ENCODE peak calls at places on chromosomes 5 and 9, in five cellular contexts. Y is GM23248, R is astrocyte, K is GM23338, L is H9. G is an unnamed sample.

GRCh38 chr5:83031391-83031790 is 45.8 kb downstream of the TMEM167A start:
- DNase-seq in Y (peak), R (peak), K (no peak), L (no peak), G (no peak)

GRCh38 chr5:138517437-138517836 is 25.6 kb downstream of the ETF1 start:
- DNase-seq in Y (no peak), R (no peak), K (no peak), L (no peak), G (no peak)

GRCh38 chr9:102779341-102779740 is 215.8 kb upstream of the CYLC2 start:
- DNase-seq in Y (no peak), R (no peak), K (no peak), L (no peak), G (no peak)

GRCh38 chr5:107743357-107744000 is 72.7 kb upstream of the EFNA5 start:
- DNase-seq in Y (peak), R (peak), K (no peak), L (no peak), G (peak)

GRCh38 chr5:582936-583635 is 29.1 kb upstream of the CEP72 start:
- DNase-seq in Y (no peak), R (no peak), K (no peak), L (no peak), G (no peak)

GRCh38 chr9:33750307-33750838 is 45.0 kb upstream of the PRSS3 start:
- DNase-seq in Y (peak), R (no peak), K (peak), L (no peak), G (no peak)

GRCh38 chr5:105812356-105812755 is 1858.4 kb downstream of the EFNA5 start:
- DNase-seq in Y (no peak), R (no peak), K (no peak), L (no peak), G (no peak)

GRCh38 chr5:158553946-158554336 is 545.8 kb downstream of the EBF1 start:
- DNase-seq in Y (no peak), R (no peak), K (no peak), L (no peak), G (no peak)

GRCh38 chr9:91837982-91838731 is 111.9 kb downstream of the ROR2 start:
- DNase-seq in Y (peak), R (peak), K (no peak), L (no peak), G (no peak)

GRCh38 chr9:127955294-127956015 is 17.8 kb upstream of the DPM2 start:
- DNase-seq in Y (peak), R (peak), K (peak), L (peak), G (peak)

GRCh38 chr9:95382433-95382832 is 64.9 kb upstream of the FANCC start:
- DNase-seq in Y (no peak), R (no peak), K (no peak), L (no peak), G (no peak)

GRCh38 chr9:111891910-111892499 is 4.6 kb upstream of the UGCG start:
- DNase-seq in Y (no peak), R (no peak), K (no peak), L (no peak), G (no peak)

GRCh38 chr9:114098660-114099522 is at the start of gene KIF12:
- DNase-seq in Y (peak), R (no peak), K (peak), L (peak), G (no peak)

GRCh38 chr9:110143969-110144545 is 63.9 kb downstream of the C9orf152 start:
- DNase-seq in Y (no peak), R (no peak), K (no peak), L (no peak), G (peak)
- H3K4me2 ChIP-seq in Y (peak), R (no peak), K (no peak), L (no peak), G (peak)

GRCh38 chr5:18393546-18393945 is 759.3 kb downstream of the TAF11L14 start:
- DNase-seq in Y (peak), R (no peak), K (no peak), L (peak), G (no peak)
- H3K27ac ChIP-seq in Y (no peak), R (no peak), K (no peak), L (no peak), G (no peak)

GRCh38 chr5:27234916-27235315 is 196.5 kb upstream of the CDH9 start:
- DNase-seq in Y (no peak), R (peak), K (no peak), L (no peak), G (no peak)
- H3K4me2 ChIP-seq in Y (no peak), R (no peak), K (no peak), L (no peak), G (no peak)

GRCh38 chr9:133115604-133116345 is 5.3 kb downstream of the RALGDS start:
- DNase-seq in Y (peak), R (peak), K (no peak), L (no peak), G (peak)
- H3K27ac ChIP-seq in Y (peak), R (peak), K (no peak), L (no peak), G (peak)

GRCh38 chr5:37248387-37248969 is 698 bp downstream of the CPLANE1 start:
- DNase-seq in Y (peak), R (no peak), K (peak), L (no peak), G (no peak)

GRCh38 chr5:37248970-37249819 is at the start of gene CPLANE1:
- DNase-seq in Y (peak), R (peak), K (peak), L (peak), G (no peak)

GRCh38 chr5:37251673-37252072 is 2.5 kb upstream of the CPLANE1 start:
- DNase-seq in Y (no peak), R (no peak), K (no peak), L (no peak), G (no peak)

GRCh38 chr5:37247496-37247895 is 1.7 kb downstream of the CPLANE1 start:
- DNase-seq in Y (no peak), R (no peak), K (no peak), L (no peak), G (no peak)

DNA sequence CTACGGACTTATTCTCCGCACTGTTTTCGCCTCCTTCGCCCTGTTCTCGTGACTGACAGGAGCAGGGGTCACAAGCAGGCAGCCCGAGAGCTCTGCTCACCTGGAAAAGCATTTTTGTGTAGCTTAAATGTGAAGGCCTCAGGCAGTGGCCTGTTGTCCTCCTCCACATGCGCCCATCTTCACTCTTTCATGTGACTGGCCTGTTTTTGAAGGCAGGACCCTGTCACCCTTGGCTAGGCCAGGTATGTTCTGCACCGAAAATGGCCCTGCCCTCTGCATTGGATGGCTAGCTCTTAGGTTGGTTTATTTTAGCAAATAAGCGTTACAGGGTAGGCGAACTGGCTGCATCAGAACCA is 622 bp upstream of the CPLANE1 start:
- DNase-seq in Y (no peak), R (no peak), K (no peak), L (no peak), G (no peak)
- H3K4me2 ChIP-seq in Y (peak), R (peak), K (peak), L (peak), G (no peak)

GRCh38 chr5:175876107-175876506 is 4.7 kb downstream of the CPLX2 start:
- DNase-seq in Y (no peak), R (no peak), K (no peak), L (no peak), G (no peak)

GRCh38 chr5:175872287-175873089 is 1.1 kb downstream of the CPLX2 start:
- DNase-seq in Y (no peak), R (no peak), K (peak), L (peak), G (no peak)

GRCh38 chr5:175873090-175873454 is 1.7 kb downstream of the CPLX2 start:
- DNase-seq in Y (no peak), R (no peak), K (peak), L (peak), G (no peak)

GRCh38 chr5:175878021-175878420 is 6.6 kb downstream of the CPLX2 start:
- DNase-seq in Y (no peak), R (no peak), K (no peak), L (no peak), G (no peak)

GRCh38 chr5:175874462-175875139 is 3.2 kb downstream of the CPLX2 start:
- DNase-seq in Y (no peak), R (no peak), K (peak), L (no peak), G (no peak)
- H3K27ac ChIP-seq in Y (no peak), R (no peak), K (no peak), L (no peak), G (no peak)

GRCh38 chr5:65014769-65015168 is 246.0 kb downstream of the CWC27 start:
- DNase-seq in Y (no peak), R (no peak), K (no peak), L (no peak), G (no peak)

GRCh38 chr5:65010841-65011240 is 242.1 kb downstream of the CWC27 start:
- DNase-seq in Y (no peak), R (no peak), K (no peak), L (no peak), G (no peak)

GRCh38 chr5:65013141-65013540 is 244.4 kb downstream of the CWC27 start:
- DNase-seq in Y (peak), R (no peak), K (no peak), L (no peak), G (no peak)

GRCh38 chr5:65015767-65016166 is 247.0 kb downstream of the CWC27 start:
- DNase-seq in Y (no peak), R (no peak), K (no peak), L (no peak), G (no peak)

GRCh38 chr5:65012411-65012972 is 243.8 kb downstream of the CWC27 start:
- DNase-seq in Y (no peak), R (no peak), K (no peak), L (no peak), G (no peak)
- H3K4me2 ChIP-seq in Y (peak), R (no peak), K (no peak), L (no peak), G (no peak)

GRCh38 chr9:88537743-88538055 is 2.7 kb downstream of the NXNL2 start:
- DNase-seq in Y (peak), R (peak), K (peak), L (no peak), G (peak)

GRCh38 chr9:88535932-88536324 is 950 bp downstream of the NXNL2 start:
- DNase-seq in Y (no peak), R (peak), K (peak), L (no peak), G (no peak)

GRCh38 chr9:88535226-88535931 is 401 bp downstream of the NXNL2 start:
- DNase-seq in Y (no peak), R (no peak), K (peak), L (peak), G (no peak)

GRCh38 chr9:88538311-88539085 is 3.5 kb downstream of the NXNL2 start:
- DNase-seq in Y (no peak), R (peak), K (no peak), L (no peak), G (peak)

DNA sequence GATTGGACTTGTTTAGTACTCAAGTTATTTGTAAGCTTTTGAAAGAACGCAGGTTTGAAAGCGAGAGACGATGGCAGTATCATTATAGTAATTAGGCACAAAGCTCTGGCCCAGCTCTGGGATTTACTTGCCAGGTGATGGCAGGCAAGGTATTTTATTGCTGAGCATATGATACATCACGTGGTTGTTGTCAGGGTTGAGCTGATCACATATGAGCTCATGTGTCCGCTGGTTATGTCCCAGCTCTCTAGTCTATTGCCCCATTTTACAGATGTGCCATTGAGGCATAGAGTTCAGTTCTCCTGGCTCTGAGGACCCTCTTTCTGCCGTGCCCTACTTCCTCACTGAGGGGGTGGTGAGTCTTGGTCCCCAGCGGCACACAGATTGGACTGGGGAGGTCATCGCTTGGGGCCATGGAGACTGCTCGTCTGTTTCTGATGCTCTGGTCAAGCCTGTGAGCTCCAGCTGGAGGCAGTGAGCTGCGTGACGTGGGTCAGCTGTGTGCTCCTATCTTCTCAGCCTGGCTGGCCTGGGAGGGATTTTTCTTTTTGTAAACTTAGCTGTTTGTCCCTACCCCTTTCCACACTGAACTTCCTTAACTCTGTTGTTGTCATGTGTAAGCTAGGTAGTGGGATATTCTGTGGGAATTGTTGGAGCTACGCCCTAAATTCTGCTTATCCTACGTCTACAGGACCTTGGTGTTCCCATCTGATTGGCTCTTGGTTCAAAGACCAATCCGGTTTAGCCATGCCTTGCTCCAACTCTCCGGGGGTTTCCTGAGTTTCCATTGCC is 2.2 kb downstream of the NXNL2 start:
- DNase-seq in Y (no peak), R (peak), K (no peak), L (no peak), G (no peak)
- H3K27ac ChIP-seq in Y (peak), R (peak), K (no peak), L (no peak), G (no peak)